ENCODE peak calls at places on chromosomes 5 and 9, in five cellular contexts. X, N, M, Y and Q are unnamed samples.

GRCh38 chr5:83711982-83712601 is 8.6 kb downstream of the HAPLN1 start:
- DNase-seq in M (no peak), X (peak), N (no peak), Y (peak), Q (no peak)

GRCh38 chr9:72828281-72828731 is 124.5 kb downstream of the ALDH1A1 start:
- DNase-seq in X (no peak), Y (peak), N (no peak), M (no peak), Q (no peak)

GRCh38 chr9:126303488-126303887 is 23.1 kb upstream of the MVB12B start:
- DNase-seq in Y (no peak), N (no peak), X (no peak), M (no peak), Q (no peak)

GRCh38 chr5:61626639-61627282 is 294.7 kb downstream of the ZSWIM6 start:
- DNase-seq in M (no peak), Y (no peak), N (no peak), X (peak), Q (no peak)

GRCh38 chr5:56319281-56320242 is 86.4 kb upstream of the ANKRD55 start:
- DNase-seq in M (no peak), N (no peak), X (no peak), Y (peak), Q (no peak)

GRCh38 chr9:121735065-121735791 is 83.8 kb downstream of the DAB2IP start:
- DNase-seq in M (no peak), N (no peak), X (no peak), Y (peak), Q (no peak)

GRCh38 chr5:95734916-95735315 is 3.8 kb downstream of the RHOBTB3 start:
- DNase-seq in Y (no peak), X (peak), M (no peak), N (no peak), Q (no peak)

GRCh38 chr5:77390795-77391194 is 101.3 kb downstream of the WDR41 start:
- DNase-seq in N (no peak), Y (no peak), M (no peak), X (no peak), Q (no peak)

GRCh38 chr5:135985946-135986345 is 31.2 kb upstream of the LECT2 start:
- DNase-seq in M (no peak), X (no peak), N (no peak), Y (no peak), Q (no peak)

GRCh38 chr5:57396701-57397100 is 85.9 kb downstream of the ACTBL2 start:
- DNase-seq in N (no peak), M (no peak), Y (no peak), X (no peak), Q (no peak)

GRCh38 chr5:178287791-178288105 is 55.1 kb upstream of the PHYKPL start:
- DNase-seq in M (no peak), N (no peak), Y (no peak), X (no peak), Q (no peak)

GRCh38 chr5:140966293-140967225 is at the start of gene PCDHAC2:
- DNase-seq in Y (peak), X (peak), M (no peak), N (no peak), Q (no peak)

GRCh38 chr5:109946610-109947009 is 256.9 kb downstream of the MAN2A1 start:
- DNase-seq in X (no peak), N (no peak), Y (no peak), M (no peak), Q (no peak)

GRCh38 chr5:11230890-11231289 is 469.9 kb upstream of the DAP start:
- DNase-seq in Y (no peak), N (no peak), M (no peak), X (no peak), Q (no peak)

GRCh38 chr9:132006657-132007370 is 72.9 kb downstream of the MED27 start:
- DNase-seq in X (peak), N (no peak), M (no peak), Y (peak), Q (no peak)

GRCh38 chr9:127505396-127506116 is 54.2 kb downstream of the LRSAM1 start:
- DNase-seq in N (peak), Y (peak), X (no peak), M (no peak), Q (no peak)

GRCh38 chr5:155089649-155090048 is 76.1 kb downstream of the KIF4B start:
- DNase-seq in M (no peak), N (no peak), X (no peak), Y (no peak), Q (no peak)

GRCh38 chr5:146797683-146798082 is 80.9 kb downstream of the PPP2R2B start:
- DNase-seq in Y (peak), N (no peak), X (no peak), M (no peak), Q (no peak)

GRCh38 chr5:14231156-14231555 is 88.0 kb downstream of the TRIO start:
- DNase-seq in N (no peak), X (no peak), M (no peak), Y (peak), Q (no peak)